ENCODE peak calls at places on chromosome 4, in eight cellular contexts. U, X, M, P, T, L, R and N are unnamed samples.

GRCh38 chr4:7701866-7702649 is 237.6 kb downstream of the AFAP1 start:
- DNase-seq in R (no peak), T (no peak), U (no peak), P (no peak), X (no peak), L (no peak), M (no peak), N (no peak)

GRCh38 chr4:40454816-40455215 is 119.7 kb downstream of the CHRNA9 start:
- DNase-seq in X (no peak), L (no peak), P (no peak), M (no peak), U (no peak), T (peak), R (no peak), N (no peak)

GRCh38 chr4:77232653-77233052 is 75.6 kb downstream of the CCNG2 start:
- DNase-seq in X (no peak), P (no peak), T (no peak), M (no peak), R (peak), U (no peak), L (no peak), N (no peak)

GRCh38 chr4:818106-818921 is 7.6 kb downstream of the CPLX1 start:
- DNase-seq in X (no peak), M (no peak), U (no peak), T (no peak), P (no peak), R (no peak), L (no peak), N (no peak)

GRCh38 chr4:34261799-34262314 is 1982.5 kb downstream of the ARAP2 start:
- DNase-seq in M (no peak), L (no peak), U (no peak), R (no peak), P (no peak), T (no peak), X (no peak), N (no peak)

GRCh38 chr4:187849556-187850245 is 145.9 kb upstream of the ZFP42 start:
- DNase-seq in L (no peak), R (no peak), P (no peak), T (no peak), M (no peak), X (no peak), U (no peak), N (no peak)

GRCh38 chr4:81426770-81427604 is 44.7 kb downstream of the RASGEF1B start:
- DNase-seq in U (no peak), X (no peak), P (no peak), L (no peak), M (no peak), R (no peak), T (no peak), N (no peak)

GRCh38 chr4:79917246-79917645 is 155.8 kb downstream of the ANTXR2 start:
- DNase-seq in M (no peak), L (no peak), U (peak), T (peak), P (no peak), R (peak), X (peak), N (no peak)

GRCh38 chr4:3829954-3830773 is 64.0 kb downstream of the ADRA2C start:
- DNase-seq in R (no peak), U (no peak), X (peak), L (no peak), T (no peak), M (no peak), P (no peak), N (no peak)

GRCh38 chr4:183626168-183626567 is 32.8 kb downstream of the RWDD4 start:
- DNase-seq in P (no peak), M (no peak), L (no peak), U (no peak), X (no peak), T (no peak), R (no peak), N (no peak)

GRCh38 chr4:109052699-109053656 is 249.5 kb downstream of the COL25A1 start:
- DNase-seq in T (no peak), P (no peak), L (no peak), R (no peak), M (no peak), X (no peak), U (no peak), N (no peak)

GRCh38 chr4:107631568-107631967 is 88.5 kb downstream of the PAPSS1 start:
- DNase-seq in U (no peak), P (no peak), X (no peak), R (no peak), M (no peak), T (no peak), L (no peak), N (no peak)

GRCh38 chr4:110639207-110640092 is 16.6 kb upstream of the PITX2 start:
- DNase-seq in T (no peak), M (no peak), L (no peak), R (no peak), P (no peak), X (peak), U (no peak), N (no peak)

GRCh38 chr4:185809517-185810071 is 2.4 kb downstream of the SORBS2 start:
- DNase-seq in L (no peak), X (no peak), U (no peak), R (no peak), M (no peak), T (no peak), P (no peak), N (no peak)

GRCh38 chr4:26288308-26288982 is 32.4 kb upstream of the RBPJ start:
- DNase-seq in X (no peak), M (no peak), T (peak), U (peak), L (no peak), R (peak), P (no peak), N (no peak)

GRCh38 chr4:11106769-11107168 is 321.9 kb downstream of the HS3ST1 start:
- DNase-seq in M (no peak), R (peak), L (no peak), P (no peak), T (peak), X (no peak), U (no peak), N (no peak)

GRCh38 chr4:1029957-1030520 is 18.6 kb downstream of the FGFRL1 start:
- DNase-seq in X (peak), M (no peak), L (no peak), R (no peak), P (no peak), U (no peak), T (no peak), N (no peak)

GRCh38 chr4:67122029-67122428 is 423.3 kb downstream of the CENPC start:
- DNase-seq in M (no peak), R (no peak), X (no peak), U (no peak), L (no peak), T (peak), P (no peak), N (no peak)
- TF ChIP-seq CTCF in M (no peak), R (no peak), X (peak), U (no peak), L (peak), T (peak), P (no peak), N (peak)

DNA sequence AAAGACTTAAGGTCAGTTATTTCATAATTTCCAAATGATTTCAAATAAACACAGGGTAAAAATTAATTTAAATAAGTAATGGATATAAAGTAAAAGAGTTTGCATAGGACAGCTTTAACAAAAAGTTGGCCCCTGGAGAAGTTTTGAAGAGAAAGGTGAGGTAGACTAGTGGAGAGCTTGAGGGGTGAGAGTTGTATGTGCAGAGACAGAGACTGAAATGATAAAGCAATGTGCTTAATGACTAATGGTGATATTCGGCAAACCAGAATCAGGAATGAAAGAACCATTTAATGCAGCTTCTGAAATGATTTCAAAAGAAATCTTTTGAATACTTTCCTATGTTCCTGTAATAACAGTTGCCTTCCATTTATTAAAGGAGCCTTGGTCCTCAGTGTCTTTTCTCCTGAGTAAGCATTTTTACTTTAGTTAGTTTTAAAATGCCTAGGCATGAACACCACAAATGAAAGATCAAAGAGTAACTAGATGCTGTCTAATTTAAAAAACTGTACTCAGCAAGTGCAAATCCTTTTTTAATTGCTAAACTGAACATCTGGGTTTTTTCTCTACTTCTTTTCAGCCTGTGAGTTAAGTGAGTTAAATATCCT is 28.5 kb downstream of the CAMK2D start:
- DNase-seq in R (no peak), P (no peak), U (no peak), X (no peak), M (no peak), T (no peak), L (no peak), N (no peak)
- TF ChIP-seq CTCF in R (no peak), P (no peak), U (no peak), X (no peak), M (no peak), T (no peak), L (no peak), N (no peak)

DNA sequence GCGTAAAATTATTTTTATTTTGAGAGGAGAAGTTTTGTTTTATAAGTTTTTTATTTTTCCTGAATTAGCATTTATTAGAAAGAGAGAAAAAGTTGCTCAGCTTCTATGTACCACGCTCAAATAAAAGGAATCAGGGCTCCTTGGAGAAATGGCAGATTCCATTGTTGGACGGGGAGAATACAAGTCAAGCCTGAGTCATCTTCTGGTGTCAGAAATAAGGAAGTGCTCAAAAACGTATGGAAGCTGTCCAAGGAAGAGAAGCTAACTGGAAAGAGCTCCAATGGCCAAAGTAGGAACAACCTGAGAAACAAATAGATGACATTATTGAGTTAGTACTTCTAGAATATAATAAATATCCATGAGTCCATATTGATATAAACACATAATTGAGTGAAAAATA is 89.3 kb upstream of the NEIL3 start:
- DNase-seq in M (no peak), R (peak), U (no peak), X (no peak), T (peak), L (no peak), P (no peak), N (no peak)
- TF ChIP-seq CTCF in M (no peak), R (no peak), U (no peak), X (no peak), T (no peak), L (no peak), P (no peak), N (no peak)

DNA sequence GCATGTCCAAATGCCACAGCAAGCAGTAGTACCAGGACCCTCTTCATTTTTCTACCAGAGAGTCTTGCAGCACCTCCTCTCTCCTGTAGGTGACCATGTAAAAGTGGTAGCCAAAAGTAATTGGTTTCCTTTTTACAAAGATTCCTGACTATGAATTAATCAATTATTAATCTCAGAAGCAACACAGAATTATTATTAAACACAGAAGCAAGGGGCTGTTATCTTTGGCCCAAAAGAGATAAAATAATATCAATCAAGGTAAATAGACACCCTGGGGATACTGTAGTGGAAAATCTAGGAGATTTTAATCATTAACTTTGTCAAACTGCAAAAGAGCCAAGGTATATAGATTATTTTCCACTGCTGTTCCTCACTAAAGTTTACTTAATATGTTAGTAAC is at the start of gene GC:
- DNase-seq in U (no peak), L (no peak), R (no peak), M (no peak), P (no peak), T (no peak), X (no peak), N (no peak)
- TF ChIP-seq CTCF in U (no peak), L (no peak), R (no peak), M (no peak), P (no peak), T (no peak), X (peak), N (peak)

DNA sequence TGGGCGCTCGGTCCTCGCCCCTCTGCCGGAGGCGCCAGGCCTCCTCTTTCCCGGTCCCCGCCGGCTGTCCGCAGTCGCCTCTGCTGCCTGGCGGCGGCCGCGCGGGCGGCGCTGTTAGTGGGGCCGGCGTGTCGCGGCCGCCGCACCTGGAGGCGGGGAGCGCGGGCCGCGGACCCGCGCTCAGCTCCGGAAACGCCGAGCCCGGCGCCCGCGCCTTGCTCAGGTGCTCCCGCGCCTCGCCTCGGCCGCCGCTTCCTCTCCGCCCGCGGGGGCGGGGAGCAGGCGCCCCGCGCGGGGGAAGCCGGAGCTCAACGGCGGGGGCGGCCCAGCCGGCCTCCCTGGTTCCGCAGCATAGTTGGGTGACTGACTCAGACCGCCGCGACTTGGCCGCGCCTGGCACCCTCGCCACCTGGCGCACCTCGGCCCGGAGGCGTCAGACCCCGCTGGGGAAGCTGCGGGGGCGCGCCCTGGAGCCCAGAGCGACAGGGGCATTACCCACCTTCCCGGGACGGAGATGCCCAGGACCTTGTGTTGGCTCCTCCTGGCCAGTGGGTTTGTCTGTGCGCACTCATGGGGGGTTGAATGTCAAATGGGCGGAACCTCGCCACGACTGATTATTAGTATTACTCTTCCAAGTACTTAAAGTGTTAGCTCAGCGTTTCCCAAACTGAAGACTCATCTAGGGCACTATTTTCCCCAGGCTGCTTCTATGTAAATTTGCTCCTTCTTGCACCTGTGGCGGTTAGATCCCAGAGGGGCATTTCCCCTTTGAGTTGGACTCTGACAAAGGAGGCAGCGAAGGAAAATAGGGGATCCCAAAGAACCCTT is at the start of gene ARAP2:
- DNase-seq in L (no peak), T (peak), U (peak), X (peak), R (peak), P (no peak), M (no peak), N (peak)
- TF ChIP-seq CTCF in L (no peak), T (no peak), U (peak), X (peak), R (no peak), P (no peak), M (no peak), N (peak)

DNA sequence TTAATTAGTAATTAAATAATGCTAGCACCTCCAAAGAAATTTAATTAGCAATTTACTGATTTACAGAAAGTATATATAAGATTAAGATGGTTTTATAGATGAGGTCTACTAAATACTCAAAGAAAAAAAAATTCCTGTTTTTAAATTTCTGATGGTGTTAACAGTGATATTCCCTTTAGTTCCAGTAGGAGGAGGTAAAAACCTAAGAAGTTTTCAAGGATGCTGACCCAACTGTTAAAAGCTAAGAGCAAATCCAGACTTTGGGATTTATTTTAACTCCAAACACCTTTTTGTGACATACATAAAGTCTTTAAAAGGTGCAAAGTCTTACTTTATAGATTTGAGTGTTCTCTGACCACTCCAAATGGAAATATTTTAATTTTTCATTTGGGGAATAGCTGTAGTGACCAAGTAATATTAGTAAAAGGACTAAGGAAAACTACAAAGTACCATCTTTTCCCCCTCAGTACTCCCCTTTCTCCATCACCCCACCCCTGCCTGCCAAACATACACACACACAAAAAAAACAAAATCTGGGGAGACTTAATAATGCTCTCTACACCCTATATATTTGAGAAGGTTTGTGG is 34.2 kb upstream of the CSN1S1 start:
- DNase-seq in R (peak), T (peak), X (no peak), M (no peak), L (no peak), P (no peak), U (no peak), N (no peak)
- TF ChIP-seq CTCF in R (no peak), T (peak), X (peak), M (peak), L (no peak), P (no peak), U (peak), N (peak)

DNA sequence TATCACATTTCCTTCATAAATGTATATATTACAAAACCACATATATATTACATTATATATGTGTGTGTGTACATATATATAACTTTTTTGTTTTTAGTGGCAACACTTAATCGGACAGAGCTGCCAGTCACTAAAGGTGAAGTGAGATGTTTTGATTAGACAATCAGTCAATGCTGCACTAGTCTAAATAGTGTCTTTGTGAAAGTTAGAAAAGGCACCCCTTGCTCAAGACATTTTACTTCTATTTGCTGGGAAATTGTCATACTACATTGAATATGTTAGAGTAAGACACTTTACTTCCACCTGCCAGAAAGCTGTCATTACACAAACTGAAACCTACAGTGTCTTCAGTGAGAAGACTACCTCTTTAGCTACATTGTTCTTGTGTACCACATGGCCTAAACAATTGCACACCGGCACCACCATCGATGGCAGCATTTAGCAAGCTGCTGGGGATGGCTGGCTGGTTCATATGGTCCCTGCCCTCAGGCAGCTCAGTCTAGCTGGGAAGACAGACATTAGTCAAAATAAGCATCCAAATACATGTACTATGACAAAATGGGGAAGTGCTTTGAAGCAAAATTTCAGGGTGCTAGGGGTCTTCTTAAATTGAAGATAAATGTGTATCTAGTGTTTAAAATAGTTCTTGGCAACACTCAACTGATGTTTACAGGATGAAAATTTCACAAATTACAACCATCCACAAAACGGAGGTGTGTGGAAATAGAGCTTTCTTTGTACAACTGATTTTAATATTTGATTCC is 148.1 kb upstream of the GATB start:
- DNase-seq in U (peak), L (no peak), M (no peak), T (no peak), P (no peak), R (no peak), X (no peak), N (no peak)
- TF ChIP-seq CTCF in U (no peak), L (no peak), M (no peak), T (no peak), P (no peak), R (no peak), X (no peak), N (no peak)